ENCODE peak calls at places on chromosomes 16 and 17, in eight cellular contexts. One of them, this sample, is unnamed.

GRCh38 chr17:59626756-59627155 is 7.1 kb downstream of the CLTC start:
- DNase-seq in IMR-90: no peak
- DNase-seq in breast epithelium: no peak
- DNase-seq in body of pancreas: no peak
- DNase-seq in HCT116: no peak
- DNase-seq in thyroid gland: no peak
- DNase-seq in gastrocnemius medialis: no peak
- DNase-seq in esophagus muscularis mucosa: no peak
- DNase-seq in this sample: no peak

GRCh38 chr16:66703359-66704215 is 7.0 kb upstream of the CMTM4 start:
- DNase-seq in thyroid gland: peak
- DNase-seq in gastrocnemius medialis: no peak
- DNase-seq in IMR-90: no peak
- DNase-seq in esophagus muscularis mucosa: no peak
- DNase-seq in HCT116: no peak
- DNase-seq in breast epithelium: no peak
- DNase-seq in body of pancreas: no peak
- DNase-seq in this sample: no peak

GRCh38 chr16:20799599-20799998 is 6.7 kb downstream of the ERI2 start:
- DNase-seq in thyroid gland: no peak
- DNase-seq in IMR-90: peak
- DNase-seq in breast epithelium: no peak
- DNase-seq in esophagus muscularis mucosa: no peak
- DNase-seq in gastrocnemius medialis: no peak
- DNase-seq in body of pancreas: no peak
- DNase-seq in HCT116: peak
- DNase-seq in this sample: no peak

GRCh38 chr17:6695565-6695964 is 17.6 kb downstream of the SLC13A5 start:
- DNase-seq in breast epithelium: no peak
- DNase-seq in esophagus muscularis mucosa: no peak
- DNase-seq in IMR-90: no peak
- DNase-seq in gastrocnemius medialis: no peak
- DNase-seq in body of pancreas: no peak
- DNase-seq in thyroid gland: no peak
- DNase-seq in HCT116: no peak
- DNase-seq in this sample: no peak

GRCh38 chr17:7572588-7573323 is 6.7 kb upstream of the CD68 start:
- DNase-seq in gastrocnemius medialis: peak
- DNase-seq in esophagus muscularis mucosa: peak
- DNase-seq in body of pancreas: peak
- DNase-seq in HCT116: peak
- DNase-seq in thyroid gland: peak
- DNase-seq in breast epithelium: peak
- DNase-seq in IMR-90: peak
- DNase-seq in this sample: peak

GRCh38 chr17:76198702-76199101 is 41.6 kb downstream of the RNF157 start:
- DNase-seq in gastrocnemius medialis: no peak
- DNase-seq in body of pancreas: no peak
- DNase-seq in HCT116: no peak
- DNase-seq in IMR-90: no peak
- DNase-seq in esophagus muscularis mucosa: no peak
- DNase-seq in thyroid gland: no peak
- DNase-seq in breast epithelium: no peak
- DNase-seq in this sample: no peak

GRCh38 chr16:71528257-71528656 is 2.0 kb downstream of the CHST4 start:
- DNase-seq in IMR-90: no peak
- DNase-seq in body of pancreas: no peak
- DNase-seq in gastrocnemius medialis: no peak
- DNase-seq in esophagus muscularis mucosa: no peak
- DNase-seq in HCT116: no peak
- DNase-seq in thyroid gland: no peak
- DNase-seq in breast epithelium: no peak
- DNase-seq in this sample: no peak

GRCh38 chr16:84737658-84738057 is 37.9 kb downstream of the USP10 start:
- DNase-seq in HCT116: no peak
- DNase-seq in gastrocnemius medialis: no peak
- DNase-seq in body of pancreas: peak
- DNase-seq in thyroid gland: peak
- DNase-seq in IMR-90: no peak
- DNase-seq in breast epithelium: no peak
- DNase-seq in esophagus muscularis mucosa: no peak
- DNase-seq in this sample: no peak

GRCh38 chr16:20409398-20410152 is at the start of gene ACSM5:
- DNase-seq in gastrocnemius medialis: peak
- DNase-seq in esophagus muscularis mucosa: no peak
- DNase-seq in body of pancreas: peak
- DNase-seq in IMR-90: no peak
- DNase-seq in thyroid gland: peak
- DNase-seq in breast epithelium: peak
- DNase-seq in HCT116: no peak
- DNase-seq in this sample: no peak

GRCh38 chr16:20763461-20764232 is at the start of gene ACSM3:
- DNase-seq in thyroid gland: peak
- DNase-seq in esophagus muscularis mucosa: peak
- DNase-seq in gastrocnemius medialis: peak
- DNase-seq in HCT116: peak
- DNase-seq in IMR-90: peak
- DNase-seq in body of pancreas: peak
- DNase-seq in breast epithelium: peak
- DNase-seq in this sample: peak

GRCh38 chr16:53415504-53415903 is 18.8 kb upstream of the RBL2 start:
- DNase-seq in esophagus muscularis mucosa: no peak
- DNase-seq in HCT116: no peak
- DNase-seq in breast epithelium: no peak
- DNase-seq in thyroid gland: peak
- DNase-seq in body of pancreas: no peak
- DNase-seq in gastrocnemius medialis: no peak
- DNase-seq in IMR-90: no peak
- DNase-seq in this sample: no peak

GRCh38 chr17:76973040-76973439 is 104.8 kb downstream of the MGAT5B start:
- DNase-seq in body of pancreas: no peak
- DNase-seq in thyroid gland: peak
- DNase-seq in esophagus muscularis mucosa: no peak
- DNase-seq in breast epithelium: no peak
- DNase-seq in HCT116: no peak
- DNase-seq in IMR-90: no peak
- DNase-seq in gastrocnemius medialis: no peak
- DNase-seq in this sample: no peak

GRCh38 chr16:24396350-24397271 is 140.5 kb downstream of the CACNG3 start:
- DNase-seq in thyroid gland: no peak
- DNase-seq in IMR-90: no peak
- DNase-seq in breast epithelium: no peak
- DNase-seq in body of pancreas: no peak
- DNase-seq in gastrocnemius medialis: no peak
- DNase-seq in HCT116: no peak
- DNase-seq in esophagus muscularis mucosa: no peak
- DNase-seq in this sample: no peak

GRCh38 chr17:30363715-30364202 is 15.0 kb upstream of the CPD start:
- DNase-seq in IMR-90: peak
- DNase-seq in HCT116: no peak
- DNase-seq in breast epithelium: peak
- DNase-seq in thyroid gland: peak
- DNase-seq in body of pancreas: peak
- DNase-seq in gastrocnemius medialis: peak
- DNase-seq in esophagus muscularis mucosa: no peak
- DNase-seq in this sample: peak

GRCh38 chr16:32116080-32116479 is 137.0 kb upstream of the TP53TG3D start:
- DNase-seq in esophagus muscularis mucosa: peak
- DNase-seq in body of pancreas: no peak
- DNase-seq in thyroid gland: no peak
- DNase-seq in breast epithelium: no peak
- DNase-seq in IMR-90: no peak
- DNase-seq in HCT116: no peak
- DNase-seq in gastrocnemius medialis: no peak
- DNase-seq in this sample: peak

GRCh38 chr17:4604111-4604644 is 19.8 kb downstream of the SMTNL2 start:
- DNase-seq in IMR-90: peak
- DNase-seq in thyroid gland: peak
- DNase-seq in HCT116: no peak
- DNase-seq in body of pancreas: peak
- DNase-seq in esophagus muscularis mucosa: no peak
- DNase-seq in gastrocnemius medialis: peak
- DNase-seq in breast epithelium: peak
- DNase-seq in this sample: peak

GRCh38 chr17:41308918-41309359 is at the start of gene KRTAP16-1:
- DNase-seq in thyroid gland: no peak
- DNase-seq in body of pancreas: no peak
- DNase-seq in breast epithelium: no peak
- DNase-seq in gastrocnemius medialis: no peak
- DNase-seq in IMR-90: no peak
- DNase-seq in esophagus muscularis mucosa: no peak
- DNase-seq in HCT116: no peak
- DNase-seq in this sample: peak

DNA sequence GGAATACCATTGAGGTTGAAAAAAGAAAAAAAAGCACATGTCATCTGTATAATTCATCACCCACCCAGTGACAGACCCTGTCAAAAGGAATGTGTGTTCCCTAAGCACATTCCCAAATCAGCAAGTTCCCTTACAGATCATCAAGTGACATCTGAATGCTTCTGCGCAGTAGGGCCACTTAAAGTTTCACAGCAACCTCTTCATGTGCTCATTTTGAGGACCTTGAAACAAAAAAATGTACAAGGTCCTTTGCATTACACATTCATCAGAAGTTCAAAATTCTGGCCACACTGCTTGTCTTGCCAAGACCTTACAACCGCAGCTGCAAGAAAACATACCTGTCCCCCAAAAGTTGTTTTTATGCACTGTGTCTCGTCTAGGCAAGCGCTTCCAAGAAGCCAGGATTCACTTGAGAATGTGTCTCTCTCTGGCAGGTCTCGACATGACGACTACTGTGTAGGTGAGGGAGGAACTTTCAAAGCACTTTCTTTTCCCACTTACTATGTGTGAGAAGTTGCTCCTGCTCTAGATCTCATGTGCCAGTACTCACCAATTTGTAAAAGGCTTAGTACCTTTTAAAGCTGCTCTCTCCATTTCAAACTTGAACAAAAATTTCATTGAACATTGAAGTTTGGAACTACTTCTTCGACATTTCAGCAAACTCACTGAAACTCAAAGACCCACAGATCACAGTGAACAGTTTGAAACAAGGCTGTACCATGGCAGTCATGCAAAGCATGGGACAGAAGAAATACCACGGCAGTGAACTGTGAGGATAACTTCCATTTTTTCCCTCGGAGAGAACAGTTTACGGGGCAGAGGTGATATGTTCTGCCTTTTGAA is 4.3 kb upstream of the POLG2 start:
- DNase-seq in body of pancreas: no peak
- DNase-seq in IMR-90: no peak
- DNase-seq in gastrocnemius medialis: no peak
- DNase-seq in breast epithelium: no peak
- DNase-seq in thyroid gland: no peak
- DNase-seq in HCT116: no peak
- DNase-seq in esophagus muscularis mucosa: no peak
- DNase-seq in this sample: no peak
- H3K27ac ChIP-seq in body of pancreas: no peak
- H3K27ac ChIP-seq in IMR-90: no peak
- H3K27ac ChIP-seq in gastrocnemius medialis: no peak
- H3K27ac ChIP-seq in breast epithelium: peak
- H3K27ac ChIP-seq in thyroid gland: no peak
- H3K27ac ChIP-seq in HCT116: no peak
- H3K27ac ChIP-seq in esophagus muscularis mucosa: no peak
- H3K27ac ChIP-seq in this sample: no peak

DNA sequence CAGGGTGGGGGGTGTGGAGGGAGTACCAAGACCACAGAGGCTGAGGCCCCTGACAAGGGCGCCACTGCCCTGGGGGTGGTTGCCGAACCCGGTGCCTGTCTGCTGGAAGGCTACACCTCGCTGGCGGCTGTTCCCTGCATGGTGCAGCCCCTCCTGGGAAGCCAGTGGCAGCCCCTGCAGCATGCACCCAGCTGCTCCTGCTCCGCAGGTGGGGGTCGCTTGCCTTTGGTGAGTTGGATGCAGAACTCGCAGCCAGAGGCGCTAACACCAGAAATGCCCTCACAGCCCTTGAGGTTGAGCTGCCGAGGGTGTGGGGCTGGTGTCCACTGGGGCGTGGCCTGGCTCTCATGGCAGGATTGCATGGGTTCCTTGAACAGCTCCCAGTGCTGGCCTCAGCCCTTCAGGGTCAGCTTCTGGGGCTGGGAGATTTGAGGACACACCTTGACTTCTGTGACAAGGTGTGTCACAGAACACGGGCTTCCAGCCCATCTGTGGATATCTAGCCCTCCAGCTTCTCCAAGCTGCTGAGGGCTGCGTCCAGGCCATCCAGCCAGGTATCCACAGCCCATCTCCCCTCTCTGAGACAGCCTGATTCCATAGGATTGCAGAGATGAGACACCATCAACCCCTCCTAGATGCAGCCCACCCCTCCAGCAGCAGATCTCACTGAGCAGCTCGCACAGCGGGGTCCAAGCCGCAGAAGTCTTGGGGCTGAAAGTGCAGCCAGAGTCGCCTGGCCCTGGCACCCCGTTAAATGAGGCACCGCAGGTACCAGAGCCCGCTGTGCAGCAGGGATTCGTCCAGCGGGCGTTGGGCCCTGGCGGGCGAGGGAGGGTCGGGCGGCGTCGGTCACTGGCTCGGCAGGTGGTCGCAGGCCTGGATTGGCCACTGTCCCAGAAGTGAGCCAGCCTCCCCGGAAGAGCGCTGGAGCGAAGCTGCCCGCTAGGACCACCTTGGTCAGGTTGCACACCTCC is 586.3 kb downstream of the KCNJ18 start:
- DNase-seq in body of pancreas: no peak
- DNase-seq in esophagus muscularis mucosa: no peak
- DNase-seq in thyroid gland: no peak
- DNase-seq in gastrocnemius medialis: peak
- DNase-seq in HCT116: no peak
- DNase-seq in breast epithelium: no peak
- DNase-seq in IMR-90: no peak
- DNase-seq in this sample: peak
- TF ChIP-seq POLR2A in body of pancreas: no peak
- TF ChIP-seq POLR2A in esophagus muscularis mucosa: no peak
- TF ChIP-seq POLR2A in thyroid gland: no peak
- TF ChIP-seq POLR2A in gastrocnemius medialis: no peak
- TF ChIP-seq POLR2A in HCT116: no peak
- TF ChIP-seq POLR2A in breast epithelium: no peak
- TF ChIP-seq POLR2A in IMR-90: no peak
- TF ChIP-seq POLR2A in this sample: no peak

DNA sequence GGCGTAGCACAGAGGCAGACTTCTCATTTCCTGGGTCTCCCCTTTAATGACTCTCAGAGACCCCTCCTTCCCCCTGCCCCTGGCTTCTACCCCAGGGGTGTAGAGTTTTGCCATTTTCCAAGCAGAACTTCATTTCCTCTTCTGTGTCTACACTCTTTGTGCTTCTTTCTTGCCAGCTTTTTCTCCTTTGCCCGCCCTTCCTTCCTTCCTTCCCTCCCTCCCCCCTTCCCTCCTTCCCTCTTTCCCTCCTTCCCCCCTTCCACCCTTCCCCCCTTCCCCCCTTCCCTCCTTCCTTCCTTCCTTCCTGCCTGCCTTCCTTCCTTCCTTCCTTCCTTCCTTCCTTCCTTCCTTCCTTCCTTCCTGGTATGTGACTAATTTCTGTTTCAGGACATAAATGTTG is 47.0 kb downstream of the MAPT start:
- DNase-seq in IMR-90: no peak
- DNase-seq in body of pancreas: no peak
- DNase-seq in thyroid gland: no peak
- DNase-seq in esophagus muscularis mucosa: no peak
- DNase-seq in breast epithelium: no peak
- DNase-seq in HCT116: no peak
- DNase-seq in gastrocnemius medialis: no peak
- DNase-seq in this sample: no peak
- H3K27ac ChIP-seq in IMR-90: no peak
- H3K27ac ChIP-seq in body of pancreas: no peak
- H3K27ac ChIP-seq in thyroid gland: peak
- H3K27ac ChIP-seq in esophagus muscularis mucosa: peak
- H3K27ac ChIP-seq in breast epithelium: peak
- H3K27ac ChIP-seq in HCT116: no peak
- H3K27ac ChIP-seq in gastrocnemius medialis: peak
- H3K27ac ChIP-seq in this sample: no peak

GRCh38 chr16:89268585-89268984 is 51.1 kb downstream of the ZNF778 start:
- DNase-seq in breast epithelium: no peak
- DNase-seq in IMR-90: no peak
- DNase-seq in esophagus muscularis mucosa: no peak
- DNase-seq in body of pancreas: no peak
- DNase-seq in thyroid gland: no peak
- DNase-seq in gastrocnemius medialis: no peak
- DNase-seq in HCT116: no peak
- DNase-seq in this sample: peak
- TF ChIP-seq POLR2A in breast epithelium: no peak
- TF ChIP-seq POLR2A in IMR-90: no peak
- TF ChIP-seq POLR2A in esophagus muscularis mucosa: no peak
- TF ChIP-seq POLR2A in body of pancreas: no peak
- TF ChIP-seq POLR2A in thyroid gland: no peak
- TF ChIP-seq POLR2A in gastrocnemius medialis: no peak
- TF ChIP-seq POLR2A in HCT116: no peak
- TF ChIP-seq POLR2A in this sample: no peak